ENCODE peak calls at places on chromosomes 12 and 14, in five cellular contexts. A is GM06990, X is BE2C, S is posterior cingulate gyrus, F is ELR. I is an unnamed sample.

GRCh38 chr12:32843528-32844095 is 53.0 kb downstream of the PKP2 start:
- DNase-seq in A (no peak), X (no peak), S (no peak), F (no peak), I (no peak)

GRCh38 chr12:111430418-111431353 is 25.0 kb downstream of the SH2B3 start:
- DNase-seq in A (peak), X (no peak), S (no peak), F (peak), I (no peak)

GRCh38 chr12:32947203-32947795 is 50.7 kb upstream of the PKP2 start:
- DNase-seq in A (no peak), X (no peak), S (no peak), F (peak), I (no peak)

GRCh38 chr12:46395308-46395707 is 22.7 kb upstream of the SLC38A2 start:
- DNase-seq in A (no peak), X (no peak), S (no peak), F (no peak), I (no peak)

GRCh38 chr14:75279153-75279738 is 618 bp downstream of the FOS start:
- DNase-seq in A (peak), X (peak), S (peak), F (peak), I (peak)

GRCh38 chr12:131133015-131133905 is 179.6 kb downstream of the ADGRD1 start:
- DNase-seq in A (no peak), X (no peak), S (no peak), F (no peak), I (no peak)

GRCh38 chr12:93361159-93361919 is 16.4 kb upstream of the NUDT4 start:
- DNase-seq in A (no peak), X (no peak), S (peak), F (no peak), I (no peak)

GRCh38 chr14:77140937-77141591 is 527 bp downstream of the ZDHHC22 start:
- DNase-seq in A (no peak), X (peak), S (no peak), F (peak), I (no peak)

GRCh38 chr14:103847439-103847953 is at the start of gene PPP1R13B:
- DNase-seq in A (peak), X (peak), S (peak), F (peak), I (peak)

GRCh38 chr14:104293851-104294627 is 155.7 kb downstream of the KIF26A start:
- DNase-seq in A (no peak), X (peak), S (no peak), F (no peak), I (peak)

GRCh38 chr12:115294443-115295133 is 610.6 kb upstream of the TBX3 start:
- DNase-seq in A (no peak), X (no peak), S (no peak), F (no peak), I (no peak)

GRCh38 chr14:74955229-74955999 is at the start of gene PGF:
- DNase-seq in A (peak), X (peak), S (no peak), F (peak), I (peak)

GRCh38 chr12:11769723-11770514 is 120.4 kb downstream of the ETV6 start:
- DNase-seq in A (no peak), X (no peak), S (no peak), F (no peak), I (no peak)

GRCh38 chr14:64823305-64823985 is 56.3 kb downstream of the SPTB start:
- DNase-seq in A (peak), X (peak), S (peak), F (peak), I (peak)

GRCh38 chr12:92208613-92209121 is 63.0 kb upstream of the BTG1 start:
- DNase-seq in A (peak), X (no peak), S (no peak), F (peak), I (no peak)

GRCh38 chr14:72686101-72686500 is 207.8 kb downstream of the DPF3 start:
- DNase-seq in A (no peak), X (no peak), S (no peak), F (peak), I (no peak)

GRCh38 chr12:117105902-117106301 is 6.7 kb upstream of the TESC start:
- DNase-seq in A (peak), X (no peak), S (no peak), F (no peak), I (no peak)

GRCh38 chr14:33404964-33405574 is 466.4 kb downstream of the NPAS3 start:
- DNase-seq in A (no peak), X (no peak), S (no peak), F (no peak), I (no peak)

GRCh38 chr14:46290706-46291105 is 360.9 kb downstream of the RPL10L start:
- DNase-seq in A (no peak), X (no peak), S (no peak), F (no peak), I (no peak)

GRCh38 chr14:50954811-50955372 is 10.6 kb upstream of the PYGL start:
- DNase-seq in A (no peak), X (no peak), S (no peak), F (peak), I (no peak)

GRCh38 chr12:117359029-117359845 is 2.2 kb downstream of the NOS1 start:
- DNase-seq in A (no peak), X (no peak), S (no peak), F (no peak), I (no peak)

GRCh38 chr12:2999265-2999841 is 40.2 kb downstream of the TEAD4 start:
- DNase-seq in A (no peak), X (no peak), S (peak), F (no peak), I (no peak)

GRCh38 chr14:75487155-75487671 is 35.1 kb upstream of the BATF start:
- DNase-seq in A (peak), X (no peak), S (no peak), F (peak), I (no peak)

GRCh38 chr14:26867171-26867757 is 269.4 kb upstream of the NOVA1 start:
- DNase-seq in A (no peak), X (no peak), S (no peak), F (peak), I (peak)

I was measured in head of caudate nucleus.